ENCODE peak calls at places on chromosome 16, in six cellular contexts. U, Y, R, T, H and X are unnamed samples.

GRCh38 chr16:53249331-53249730 is 184.9 kb upstream of the RBL2 start:
- DNase-seq in U (no peak), Y (no peak), R (no peak), T (no peak), H (no peak), X (no peak)

GRCh38 chr16:80463776-80464175 is 77.0 kb upstream of the DYNLRB2 start:
- DNase-seq in U (no peak), Y (no peak), R (no peak), T (no peak), H (no peak), X (no peak)

GRCh38 chr16:7629571-7629970 is 296.9 kb downstream of the RBFOX1 start:
- DNase-seq in U (no peak), Y (no peak), R (no peak), T (no peak), H (no peak), X (no peak)

GRCh38 chr16:88886915-88887521 is 20.6 kb upstream of the PABPN1L start:
- DNase-seq in U (no peak), Y (peak), R (no peak), T (no peak), H (peak), X (no peak)

GRCh38 chr16:30110661-30111060 is 2.7 kb downstream of the GDPD3 start:
- DNase-seq in U (no peak), Y (no peak), R (no peak), T (no peak), H (no peak), X (no peak)

GRCh38 chr16:745739-746138 is 4.9 kb upstream of the CIAO3 start:
- DNase-seq in U (no peak), Y (no peak), R (peak), T (no peak), H (peak), X (no peak)

GRCh38 chr16:46839986-46840443 is 9.0 kb upstream of the C16orf87 start:
- DNase-seq in U (no peak), Y (no peak), R (no peak), T (no peak), H (no peak), X (peak)

GRCh38 chr16:1481906-1482835 is 6.6 kb downstream of the PTX4 start:
- DNase-seq in U (no peak), Y (no peak), R (no peak), T (peak), H (no peak), X (no peak)

GRCh38 chr16:68652659-68653058 is 7.5 kb downstream of the CDH3 start:
- DNase-seq in U (no peak), Y (no peak), R (no peak), T (no peak), H (no peak), X (no peak)

GRCh38 chr16:3983081-3983520 is 102.6 kb upstream of the CREBBP start:
- DNase-seq in U (peak), Y (peak), R (peak), T (peak), H (peak), X (peak)

GRCh38 chr16:56615353-56615752 is 7.0 kb downstream of the MT2A start:
- DNase-seq in U (no peak), Y (no peak), R (no peak), T (peak), H (no peak), X (no peak)

GRCh38 chr16:87837627-87838289 is 31.5 kb downstream of the SLC7A5 start:
- DNase-seq in U (no peak), Y (no peak), R (no peak), T (no peak), H (no peak), X (no peak)

DNA sequence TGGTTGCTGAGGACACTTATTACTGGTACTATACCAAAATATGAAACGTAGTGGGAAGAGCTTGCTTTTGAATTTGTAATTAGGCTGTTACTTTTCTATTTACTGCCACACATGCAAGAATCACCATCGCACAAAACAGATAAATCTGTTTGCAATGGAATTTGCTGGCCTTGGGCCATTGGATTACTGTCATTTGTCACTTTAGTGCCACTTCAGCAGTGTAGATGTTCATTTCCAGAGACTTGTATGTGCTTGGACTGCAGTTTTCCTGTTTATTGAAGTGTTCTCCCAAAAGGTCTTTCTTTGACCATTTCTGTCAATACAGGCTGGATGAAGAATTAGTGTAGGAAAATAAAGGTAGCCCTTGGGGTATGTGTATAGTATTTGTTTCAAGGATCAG is 4.5 kb downstream of the USP10 start:
- DNase-seq in U (no peak), Y (no peak), R (no peak), T (no peak), H (no peak), X (no peak)
- H3K27ac ChIP-seq in U (no peak), Y (no peak), R (no peak), T (no peak), H (no peak), X (no peak)

GRCh38 chr16:77207029-77207428 is 7.8 kb downstream of the SYCE1L start:
- DNase-seq in U (no peak), Y (no peak), R (no peak), T (no peak), H (no peak), X (no peak)
- H3K27ac ChIP-seq in U (no peak), Y (no peak), R (no peak), T (no peak), H (no peak), X (no peak)

DNA sequence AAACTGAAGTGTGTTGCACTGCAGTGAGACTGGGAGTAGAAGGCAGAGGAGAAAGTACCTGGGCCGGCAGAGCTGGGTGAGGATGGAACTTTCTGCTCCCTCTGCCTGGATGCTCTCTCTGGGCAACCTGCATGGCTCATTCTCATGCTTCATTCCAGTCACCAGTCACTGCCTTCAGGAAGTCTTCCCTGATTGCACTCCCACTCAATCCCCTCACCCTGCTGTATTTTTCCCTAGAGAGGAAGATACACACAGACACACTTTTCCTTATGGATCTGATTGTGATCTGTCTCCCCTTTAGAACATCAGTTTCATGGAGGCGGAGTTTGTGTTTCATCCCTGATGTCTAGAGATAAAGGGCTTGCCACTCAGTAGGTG is 45.0 kb downstream of the MEAK7 start:
- DNase-seq in U (no peak), Y (no peak), R (no peak), T (no peak), H (no peak), X (no peak)
- H3K27ac ChIP-seq in U (no peak), Y (no peak), R (no peak), T (no peak), H (no peak), X (no peak)

DNA sequence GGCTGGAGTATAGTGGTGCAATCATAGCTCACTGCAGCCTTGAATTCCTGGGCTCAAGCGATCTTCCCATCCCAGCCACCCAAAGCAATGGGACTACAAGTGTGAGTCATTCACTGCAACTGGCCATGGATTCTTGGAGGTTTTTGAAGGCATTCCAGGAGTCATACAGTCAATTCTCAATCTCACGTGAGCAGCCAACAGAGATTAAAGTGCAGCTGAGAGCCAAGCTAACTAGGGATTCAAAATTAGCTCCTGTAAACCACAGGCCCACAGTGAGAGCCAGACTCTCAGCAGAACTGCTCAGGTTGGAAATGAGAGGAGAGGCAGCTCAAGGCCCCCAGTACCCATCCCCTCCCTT is 30.2 kb downstream of the XPO6 start:
- DNase-seq in U (peak), Y (peak), R (peak), T (peak), H (peak), X (peak)
- H3K27ac ChIP-seq in U (peak), Y (peak), R (peak), T (no peak), H (no peak), X (peak)